ENCODE peak calls at places on chromosomes 11 and 22, in four cellular contexts. O, V, B and A are unnamed samples.

GRCh38 chr11:45651841-45652745 is 13.3 kb downstream of the CHST1 start:
- DNase-seq in O (no peak), V (no peak), B (no peak), A (no peak)

GRCh38 chr11:111680486-111681175 is 78.4 kb downstream of the SIK2 start:
- DNase-seq in O (no peak), V (no peak), B (no peak), A (no peak)

GRCh38 chr11:11391796-11392195 is 38.7 kb upstream of the CSNK2A3 start:
- DNase-seq in O (no peak), V (no peak), B (peak; percentile 39), A (no peak)

GRCh38 chr22:27420186-27420816 is 381.3 kb downstream of the MN1 start:
- DNase-seq in O (no peak), V (no peak), B (no peak), A (no peak)

GRCh38 chr11:64670975-64671374 is 52.0 kb downstream of the NRXN2 start:
- DNase-seq in O (no peak), V (no peak), B (no peak), A (no peak)

GRCh38 chr11:62911137-62912130 is 9.7 kb downstream of the CHRM1 start:
- DNase-seq in O (no peak), V (no peak), B (no peak), A (no peak)

GRCh38 chr11:119339581-119340334 is 925 bp downstream of the C1QTNF5 start:
- DNase-seq in O (no peak), V (no peak), B (no peak), A (no peak)

GRCh38 chr11:8329336-8329735 is 65.7 kb upstream of the LMO1 start:
- DNase-seq in O (no peak), V (no peak), B (no peak), A (no peak)

GRCh38 chr11:17810736-17811135 is 76.2 kb downstream of the KCNC1 start:
- DNase-seq in O (no peak), V (no peak), B (no peak), A (no peak)